ENCODE peak calls at places on chromosomes 3 and 15, in five cellular contexts. R is T follicular helper cell; M is H7; G is CD8-positive, alpha-beta T cell; Z is amygdala. K is an unnamed sample.

GRCh38 chr15:69697913-69698312 is 245.3 kb downstream of the RPLP1 start:
- DNase-seq in M (no peak), G (no peak), R (no peak), Z (no peak), K (no peak)

GRCh38 chr3:66405701-66406091 is 95.1 kb downstream of the LRIG1 start:
- DNase-seq in M (no peak), G (no peak), R (no peak), Z (peak; percentile 74), K (no peak)

GRCh38 chr3:196991581-196992460 is 23.2 kb upstream of the PIGZ start:
- DNase-seq in R (no peak), Z (no peak), G (no peak), M (peak; percentile 54), K (no peak)

GRCh38 chr15:77907824-77908751 is 169.4 kb downstream of the TBC1D2B start:
- DNase-seq in Z (no peak), G (peak; percentile 28), R (peak; percentile 21), M (peak; percentile 80), K (no peak)

GRCh38 chr15:101439285-101439919 is 50.1 kb downstream of the PCSK6 start:
- DNase-seq in Z (no peak), G (no peak), M (no peak), R (no peak), K (no peak)

GRCh38 chr3:151726016-151726415 is 7.7 kb upstream of the AADACL2 start:
- DNase-seq in Z (no peak), G (no peak), M (no peak), R (no peak), K (no peak)

GRCh38 chr3:49017978-49018706 is at the start of gene DALRD3:
- DNase-seq in G (peak; percentile 43), M (peak; percentile 96), Z (peak; percentile 63), R (peak; percentile 46), K (peak; percentile 52)

GRCh38 chr15:74234598-74234875 is 1.6 kb upstream of the CCDC33 start:
- DNase-seq in G (no peak), Z (no peak), M (no peak), R (no peak), K (no peak)

GRCh38 chr3:167102071-167102470 is 278.0 kb downstream of the ZBBX start:
- DNase-seq in M (no peak), Z (no peak), R (no peak), G (no peak), K (no peak)

GRCh38 chr3:188088948-188089685 is 64.8 kb upstream of the LPP start:
- DNase-seq in Z (no peak), M (no peak), R (no peak), G (no peak), K (no peak)

GRCh38 chr15:63833246-63833696 is 477 bp downstream of the HERC1 start:
- DNase-seq in M (peak; percentile 78), G (no peak), Z (no peak), R (peak; percentile 1), K (peak; percentile 15)

GRCh38 chr3:144770291-144770690 is 798.7 kb downstream of the DIPK2A start:
- DNase-seq in M (no peak), R (no peak), G (no peak), Z (no peak), K (no peak)

GRCh38 chr15:75042730-75043508 is 19.5 kb downstream of the PPCDC start:
- DNase-seq in Z (peak; percentile 67), R (no peak), G (peak; percentile 49), M (peak; percentile 83), K (peak; percentile 20)

GRCh38 chr15:87610366-87610765 is 646.2 kb downstream of the NTRK3 start:
- DNase-seq in M (no peak), G (no peak), Z (no peak), R (no peak), K (no peak)

GRCh38 chr15:52649686-52650085 is 29.5 kb downstream of the ATOSA start:
- DNase-seq in Z (no peak), M (no peak), G (no peak), R (no peak), K (no peak)

GRCh38 chr3:178823556-178824229 is 247.9 kb downstream of the ZMAT3 start:
- DNase-seq in R (no peak), G (no peak), M (no peak), Z (no peak), K (no peak)

GRCh38 chr3:151301787-151302186 is 14.8 kb downstream of the GPR87 start:
- DNase-seq in G (no peak), Z (no peak), R (no peak), M (no peak), K (no peak)

K was measured in T-helper 1 cell.